ENCODE peak calls at places on chromosomes 5 and 9, in nine cellular contexts. T is aorta; O is IMR-90; H is Peyer's patch; U is heart left ventricle; A is neural progenitor cell; L is CD8-positive, alpha-beta T cell; N is right atrium auricular region; Q is AG04450. Z is an unnamed sample. For H3K9me3, the result is how much of the 10 kb centered on the place peaks cover.

GRCh38 chr5:63803165-63803564 is 159.1 kb downstream of the HTR1A start:
- DNase-seq in T (no peak), O (no peak), H (no peak), U (no peak), A (no peak), L (no peak), N (no peak), Q (no peak), Z (no peak)

GRCh38 chr9:107784235-107784958 is 294.8 kb upstream of the KLF4 start:
- DNase-seq in T (no peak), O (peak), H (no peak), U (no peak), A (no peak), L (no peak), N (peak), Q (peak), Z (no peak)

GRCh38 chr9:94632736-94633135 is 6.6 kb downstream of the FBP1 start:
- DNase-seq in T (no peak), O (no peak), H (no peak), U (no peak), A (no peak), L (no peak), N (no peak), Q (no peak), Z (no peak)

GRCh38 chr9:69572611-69573010 is 99.6 kb downstream of the APBA1 start:
- DNase-seq in T (no peak), O (no peak), H (no peak), U (no peak), A (no peak), L (no peak), N (no peak), Q (no peak), Z (no peak)

GRCh38 chr5:36644727-36645126 is 38.3 kb downstream of the SLC1A3 start:
- DNase-seq in T (no peak), O (no peak), H (no peak), U (no peak), A (no peak), L (no peak), N (no peak), Q (no peak), Z (no peak)

GRCh38 chr5:132053483-132053882 is 7.0 kb upstream of the IL3 start:
- DNase-seq in T (no peak), O (no peak), H (peak), U (peak), A (no peak), L (peak), N (no peak), Q (no peak), Z (no peak)

GRCh38 chr5:45507174-45507573 is 189.0 kb downstream of the HCN1 start:
- DNase-seq in T (no peak), O (no peak), H (no peak), U (no peak), A (no peak), L (no peak), N (no peak), Q (no peak), Z (no peak)

GRCh38 chr9:127210851-127211730 is 53.5 kb upstream of the GARNL3 start:
- DNase-seq in T (no peak), O (no peak), H (peak), U (no peak), A (peak), L (no peak), N (no peak), Q (no peak), Z (no peak)

GRCh38 chr9:95494416-95495371 is 22.1 kb downstream of the PTCH1 start:
- DNase-seq in T (no peak), O (no peak), H (peak), U (no peak), A (peak), L (peak), N (no peak), Q (no peak), Z (peak)

GRCh38 chr9:89759563-89759962 is 154.8 kb downstream of the GADD45G start:
- DNase-seq in T (no peak), O (no peak), H (no peak), U (no peak), A (no peak), L (no peak), N (no peak), Q (no peak), Z (no peak)

GRCh38 chr5:31833005-31833404 is 194.1 kb downstream of the PDZD2 start:
- DNase-seq in T (no peak), O (no peak), H (no peak), U (no peak), A (no peak), L (no peak), N (no peak), Q (no peak), Z (no peak)

GRCh38 chr5:96320797-96321196 is 112.3 kb downstream of the PCSK1 start:
- DNase-seq in T (no peak), O (peak), H (no peak), U (no peak), A (no peak), L (no peak), N (no peak), Q (no peak), Z (no peak)

GRCh38 chr9:33025572-33026347 is 687 bp downstream of the DNAJA1 start:
- DNase-seq in T (peak), O (peak), H (peak), U (peak), A (peak), L (peak), N (no peak), Q (no peak), Z (peak)

GRCh38 chr5:9283021-9283420 is 262.9 kb downstream of the SEMA5A start:
- DNase-seq in T (no peak), O (peak), H (no peak), U (no peak), A (no peak), L (no peak), N (no peak), Q (no peak), Z (no peak)

GRCh38 chr5:174426851-174427250 is 297.5 kb upstream of the MSX2 start:
- DNase-seq in T (no peak), O (no peak), H (no peak), U (no peak), A (no peak), L (no peak), N (no peak), Q (no peak), Z (no peak)

GRCh38 chr5:42059291-42059690 is 134.2 kb downstream of the FBXO4 start:
- DNase-seq in T (no peak), O (no peak), H (no peak), U (no peak), A (no peak), L (no peak), N (no peak), Q (no peak), Z (no peak)

GRCh38 chr9:71763752-71764332 is 4.5 kb downstream of the CEMIP2 start:
- DNase-seq in T (no peak), O (no peak), H (no peak), U (no peak), A (no peak), L (no peak), N (no peak), Q (no peak), Z (no peak)

GRCh38 chr5:122723606-122724352 is 51.1 kb upstream of the SNX2 start:
- DNase-seq in T (no peak), O (peak), H (no peak), U (no peak), A (no peak), L (no peak), N (no peak), Q (peak), Z (no peak)

GRCh38 chr9:76856016-76856415 is 49.9 kb downstream of the PRUNE2 start:
- DNase-seq in T (no peak), O (no peak), H (no peak), U (no peak), A (no peak), L (no peak), N (no peak), Q (no peak), Z (no peak)

GRCh38 chr9:129933709-129934586 is 98.7 kb downstream of the USP20 start:
- DNase-seq in T (no peak), O (peak), H (no peak), U (no peak), A (no peak), L (no peak), N (no peak), Q (no peak), Z (no peak)

GRCh38 chr5:55991768-55992486 is 2.8 kb downstream of the IL6ST start:
- DNase-seq in T (no peak), O (no peak), H (no peak), U (no peak), A (no peak), L (no peak), N (no peak), Q (no peak), Z (no peak)

GRCh38 chr5:125536095-125536494 is 789.7 kb upstream of the ZNF608 start:
- DNase-seq in T (no peak), O (no peak), H (no peak), U (no peak), A (no peak), L (no peak), N (no peak), Q (no peak), Z (no peak)

GRCh38 chr5:30098940-30099339 is 1094.5 kb upstream of the CDH6 start:
- DNase-seq in T (no peak), O (no peak), H (no peak), U (no peak), A (no peak), L (no peak), N (no peak), Q (no peak), Z (no peak)

GRCh38 chr9:86413966-86414880 is 60.0 kb upstream of the TUT7 start:
- DNase-seq in T (no peak), O (peak), H (no peak), U (no peak), A (peak), L (no peak), N (no peak), Q (no peak), Z (no peak)

GRCh38 chr5:96785271-96785670 is 22.5 kb downstream of the ERAP1 start:
- DNase-seq in T (no peak), O (no peak), H (no peak), U (no peak), A (no peak), L (no peak), N (no peak), Q (no peak), Z (no peak)

GRCh38 chr5:145666591-145666990 is 168.6 kb downstream of the PRELID2 start:
- DNase-seq in T (no peak), O (no peak), H (no peak), U (no peak), A (no peak), L (no peak), N (no peak), Q (no peak), Z (no peak)

GRCh38 chr5:107869459-107870115 is 198.8 kb upstream of the EFNA5 start:
- DNase-seq in T (no peak), O (peak), H (no peak), U (no peak), A (no peak), L (no peak), N (no peak), Q (peak), Z (no peak)

GRCh38 chr9:112487799-112488345 is 1.2 kb downstream of the KIAA1958 start:
- DNase-seq in T (no peak), O (no peak), H (no peak), U (no peak), A (peak), L (no peak), N (no peak), Q (no peak), Z (no peak)

GRCh38 chr5:53041071-53041692 is 52.0 kb downstream of the ITGA2 start:
- DNase-seq in T (no peak), O (peak), H (no peak), U (no peak), A (no peak), L (no peak), N (no peak), Q (no peak), Z (no peak)

GRCh38 chr9:99166149-99166548 is 55.6 kb downstream of the ALG2 start:
- DNase-seq in T (no peak), O (no peak), H (no peak), U (no peak), A (no peak), L (no peak), N (no peak), Q (no peak), Z (no peak)

GRCh38 chr9:91810286-91810905 is 139.6 kb downstream of the ROR2 start:
- DNase-seq in T (peak), O (no peak), H (no peak), U (no peak), A (no peak), L (no peak), N (no peak), Q (no peak), Z (no peak)

GRCh38 chr5:178870411-178870810 is 10.7 kb downstream of the ZNF354B start:
- DNase-seq in T (no peak), O (no peak), H (no peak), U (no peak), A (no peak), L (no peak), N (no peak), Q (no peak), Z (no peak)
- H3K9me3 ChIP-seq in T (under half), O (under half), H (under half), U (under half), A (under half), L (under half), N (under half), Q (under half), Z (half or more)

DNA sequence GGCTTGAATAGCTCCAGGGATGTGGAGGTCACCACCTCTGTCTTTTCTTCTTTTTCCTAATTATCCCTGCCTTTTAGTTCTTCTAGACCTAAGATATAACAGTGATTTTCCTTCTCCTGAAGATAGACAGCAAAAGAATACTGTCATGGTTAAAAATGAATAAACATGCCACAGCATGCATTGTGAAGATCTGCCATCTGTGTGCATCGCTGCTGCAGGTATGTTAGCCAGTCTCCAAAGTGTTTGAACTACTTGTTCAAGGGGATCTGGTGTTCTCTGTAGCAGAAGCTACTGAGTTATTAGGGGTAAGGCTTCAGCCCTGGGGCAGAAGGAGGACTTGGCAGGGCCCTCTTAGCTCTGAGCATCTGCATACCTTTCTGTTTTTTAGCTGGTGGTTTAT is 25.0 kb downstream of the GALNT10 start:
- DNase-seq in T (no peak), O (no peak), H (no peak), U (no peak), A (no peak), L (no peak), N (no peak), Q (no peak), Z (no peak)
- H3K27ac ChIP-seq in T (no peak), O (peak), H (no peak), U (no peak), A (no peak), L (no peak), N (no peak), Q (peak), Z (no peak)

GRCh38 chr5:2986301-2986700 is 234.8 kb upstream of the IRX2 start:
- DNase-seq in T (no peak), O (no peak), H (no peak), U (no peak), A (no peak), L (no peak), N (no peak), Q (no peak), Z (no peak)
- H3K9me3 ChIP-seq in T (under half), O (under half), H (under half), U (under half), A (under half), L (under half), N (under half), Q (under half), Z (under half)

DNA sequence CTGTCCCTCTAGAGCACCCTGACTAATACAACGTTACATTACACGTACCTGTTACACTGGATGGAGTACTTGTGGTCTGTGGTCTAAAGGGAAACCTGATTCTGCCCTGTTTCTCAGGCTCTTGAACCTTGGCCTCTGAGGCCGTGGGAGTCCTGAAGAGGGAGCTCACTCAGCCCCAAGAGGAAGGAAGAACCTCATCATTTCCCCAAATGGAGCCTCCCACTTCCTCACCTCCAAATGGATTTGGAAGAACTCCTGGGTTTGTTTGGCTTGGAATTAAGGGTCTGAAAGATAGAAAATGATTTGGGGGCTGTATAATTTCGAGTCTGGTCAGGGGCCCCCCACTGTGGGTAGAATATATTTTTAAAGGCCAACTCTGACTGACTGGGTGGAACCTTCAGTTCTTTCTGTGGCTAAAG is 200.2 kb downstream of the SEMA6A start:
- DNase-seq in T (no peak), O (no peak), H (no peak), U (no peak), A (no peak), L (no peak), N (no peak), Q (no peak), Z (no peak)
- H3K27ac ChIP-seq in T (no peak), O (no peak), H (no peak), U (peak), A (no peak), L (no peak), N (no peak), Q (no peak), Z (no peak)

GRCh38 chr9:136794281-136795026 is 1.7 kb upstream of the CCDC183 start:
- DNase-seq in T (peak), O (no peak), H (no peak), U (no peak), A (no peak), L (no peak), N (no peak), Q (no peak), Z (no peak)

GRCh38 chr9:136792321-136793062 is 1.3 kb downstream of the TMEM141 start:
- DNase-seq in T (no peak), O (no peak), H (peak), U (no peak), A (no peak), L (no peak), N (no peak), Q (no peak), Z (no peak)

GRCh38 chr9:136791466-136792276 is 527 bp downstream of the TMEM141 start:
- DNase-seq in T (peak), O (no peak), H (peak), U (peak), A (peak), L (peak), N (no peak), Q (no peak), Z (peak)

GRCh38 chr9:136795027-136795402 is 1.1 kb upstream of the CCDC183 start:
- DNase-seq in T (peak), O (no peak), H (no peak), U (no peak), A (no peak), L (no peak), N (no peak), Q (no peak), Z (no peak)

GRCh38 chr9:136793063-136793946 is 2.2 kb downstream of the TMEM141 start:
- DNase-seq in T (peak), O (no peak), H (peak), U (no peak), A (no peak), L (no peak), N (no peak), Q (no peak), Z (no peak)
- H3K9me3 ChIP-seq in T (under half), O (under half), H (under half), U (under half), A (under half), L (under half), N (under half), Q (under half), Z (under half)

GRCh38 chr9:2493578-2493977 is 128.0 kb upstream of the VLDLR start:
- DNase-seq in T (no peak), O (no peak), H (no peak), U (no peak), A (no peak), L (no peak), N (no peak), Q (no peak), Z (no peak)
- H3K27ac ChIP-seq in T (no peak), O (peak), H (no peak), U (peak), A (no peak), L (no peak), N (peak), Q (no peak), Z (no peak)

GRCh38 chr5:54959673-54960418 is 25.5 kb downstream of the ESM1 start:
- DNase-seq in T (no peak), O (no peak), H (no peak), U (no peak), A (peak), L (no peak), N (no peak), Q (no peak), Z (no peak)
- H3K9me3 ChIP-seq in T (under half), O (under half), H (under half), U (under half), A (under half), L (under half), N (under half), Q (under half), Z (under half)

GRCh38 chr5:172189693-172190296 is 1.8 kb upstream of the STK10 start:
- DNase-seq in T (no peak), O (no peak), H (no peak), U (no peak), A (no peak), L (no peak), N (no peak), Q (no peak), Z (no peak)
- H3K27ac ChIP-seq in T (no peak), O (no peak), H (no peak), U (no peak), A (peak), L (no peak), N (no peak), Q (peak), Z (no peak)

GRCh38 chr5:179263391-179264052 is 81.7 kb downstream of the ADAMTS2 start:
- DNase-seq in T (no peak), O (no peak), H (peak), U (peak), A (no peak), L (no peak), N (no peak), Q (no peak), Z (no peak)
- H3K9me3 ChIP-seq in T (under half), O (under half), H (under half), U (under half), A (under half), L (under half), N (under half), Q (under half), Z (under half)

Z was measured in CD4-positive, alpha-beta T cell.